ENCODE peak calls at places on chromosome 3, in six cellular contexts. K is H1, A is HepG2, W is GM12891, D is K562, F is GM12878. U is an unnamed sample.

GRCh38 chr3:23106641-23107040 is 96.5 kb upstream of the UBE2E2 start:
- DNase-seq in D (no peak), W (no peak), F (no peak), A (no peak), K (no peak), U (no peak)

GRCh38 chr3:141538568-141538967 is 51.7 kb downstream of the RASA2 start:
- DNase-seq in F (no peak), W (no peak), A (no peak), D (no peak), K (no peak), U (no peak)

GRCh38 chr3:99678023-99678422 is 39.6 kb downstream of the COL8A1 start:
- DNase-seq in K (no peak), A (no peak), W (no peak), D (no peak), F (no peak), U (no peak)

GRCh38 chr3:21621396-21621695 is 129.7 kb downstream of the ZNF385D start:
- DNase-seq in D (no peak), K (no peak), W (no peak), A (peak), F (no peak), U (no peak)

GRCh38 chr3:172397716-172398405 is 50.4 kb downstream of the GHSR start:
- DNase-seq in K (no peak), W (no peak), D (no peak), A (no peak), F (no peak), U (no peak)

GRCh38 chr3:37764586-37764985 is 97.1 kb upstream of the CTDSPL start:
- DNase-seq in W (no peak), K (no peak), D (no peak), A (no peak), F (no peak), U (no peak)

GRCh38 chr3:93969443-93969842 is 4.3 kb downstream of the PROS1 start:
- DNase-seq in F (no peak), K (no peak), A (no peak), W (no peak), D (peak), U (no peak)

GRCh38 chr3:129577925-129578742 is 28.3 kb downstream of the PLXND1 start:
- DNase-seq in F (no peak), D (peak), A (no peak), W (peak), K (no peak), U (peak)

GRCh38 chr3:196518999-196519737 is 4.0 kb upstream of the SMCO1 start:
- DNase-seq in K (peak), F (no peak), A (peak), W (no peak), D (peak), U (no peak)

GRCh38 chr3:46194868-46195553 is 13.1 kb downstream of the CCR1 start:
- DNase-seq in F (no peak), A (no peak), D (no peak), W (no peak), K (no peak), U (no peak)

GRCh38 chr3:69214241-69214640 is 91.8 kb upstream of the LMOD3 start:
- DNase-seq in W (no peak), D (no peak), F (no peak), A (no peak), K (no peak), U (no peak)

GRCh38 chr3:6266135-6266534 is 594.8 kb upstream of the GRM7 start:
- DNase-seq in D (no peak), F (no peak), A (no peak), W (no peak), K (no peak), U (no peak)

GRCh38 chr3:188134079-188134478 is 19.9 kb upstream of the LPP start:
- DNase-seq in F (no peak), W (no peak), K (no peak), A (no peak), D (no peak), U (no peak)

GRCh38 chr3:89261673-89262072 is 154.3 kb downstream of the EPHA3 start:
- DNase-seq in W (no peak), D (no peak), K (no peak), F (no peak), A (no peak), U (no peak)

GRCh38 chr3:58043933-58044332 is 35.7 kb downstream of the FLNB start:
- DNase-seq in F (no peak), D (no peak), W (no peak), A (no peak), K (no peak), U (no peak)

GRCh38 chr3:60743631-60744164 is 507.6 kb downstream of the FHIT start:
- DNase-seq in A (peak), W (peak), D (no peak), K (no peak), F (no peak), U (no peak)

GRCh38 chr3:55579499-55579898 is 92.4 kb upstream of the WNT5A start:
- DNase-seq in A (no peak), K (no peak), F (no peak), W (no peak), D (no peak), U (no peak)

GRCh38 chr3:22862111-22862510 is 341.0 kb upstream of the UBE2E2 start:
- DNase-seq in A (no peak), D (no peak), W (no peak), F (no peak), K (no peak), U (no peak)

GRCh38 chr3:168071535-168071934 is 24.2 kb downstream of the GOLIM4 start:
- DNase-seq in K (no peak), W (no peak), A (no peak), F (no peak), D (no peak), U (no peak)

GRCh38 chr3:65836047-65836446 is 202.7 kb downstream of the MAGI1 start:
- DNase-seq in A (no peak), W (no peak), D (no peak), K (no peak), F (no peak), U (no peak)

GRCh38 chr3:187918081-187918644 is 172.9 kb upstream of the BCL6 start:
- DNase-seq in W (no peak), A (no peak), K (peak), F (no peak), D (no peak), U (no peak)

GRCh38 chr3:130787422-130788068 is 40.9 kb upstream of the PIK3R4 start:
- DNase-seq in F (no peak), D (peak), A (no peak), K (no peak), W (no peak), U (no peak)

GRCh38 chr3:40828741-40829415 is 304.1 kb downstream of the ZNF621 start:
- DNase-seq in D (no peak), W (no peak), A (no peak), K (no peak), F (no peak), U (no peak)

GRCh38 chr3:183698760-183699159 is 1.2 kb downstream of the YEATS2 start:
- DNase-seq in K (no peak), D (peak), F (no peak), W (no peak), A (no peak), U (no peak)

GRCh38 chr3:112446343-112446742 is 52.9 kb downstream of the BTLA start:
- DNase-seq in K (no peak), A (no peak), D (no peak), F (no peak), W (no peak), U (no peak)

GRCh38 chr3:42129014-42129953 is 38.1 kb downstream of the TRAK1 start:
- DNase-seq in W (no peak), D (no peak), K (no peak), A (peak), F (no peak), U (no peak)

GRCh38 chr3:8595252-8595934 is 49.2 kb downstream of the SSUH2 start:
- DNase-seq in D (no peak), K (no peak), A (no peak), W (no peak), F (no peak), U (no peak)

DNA sequence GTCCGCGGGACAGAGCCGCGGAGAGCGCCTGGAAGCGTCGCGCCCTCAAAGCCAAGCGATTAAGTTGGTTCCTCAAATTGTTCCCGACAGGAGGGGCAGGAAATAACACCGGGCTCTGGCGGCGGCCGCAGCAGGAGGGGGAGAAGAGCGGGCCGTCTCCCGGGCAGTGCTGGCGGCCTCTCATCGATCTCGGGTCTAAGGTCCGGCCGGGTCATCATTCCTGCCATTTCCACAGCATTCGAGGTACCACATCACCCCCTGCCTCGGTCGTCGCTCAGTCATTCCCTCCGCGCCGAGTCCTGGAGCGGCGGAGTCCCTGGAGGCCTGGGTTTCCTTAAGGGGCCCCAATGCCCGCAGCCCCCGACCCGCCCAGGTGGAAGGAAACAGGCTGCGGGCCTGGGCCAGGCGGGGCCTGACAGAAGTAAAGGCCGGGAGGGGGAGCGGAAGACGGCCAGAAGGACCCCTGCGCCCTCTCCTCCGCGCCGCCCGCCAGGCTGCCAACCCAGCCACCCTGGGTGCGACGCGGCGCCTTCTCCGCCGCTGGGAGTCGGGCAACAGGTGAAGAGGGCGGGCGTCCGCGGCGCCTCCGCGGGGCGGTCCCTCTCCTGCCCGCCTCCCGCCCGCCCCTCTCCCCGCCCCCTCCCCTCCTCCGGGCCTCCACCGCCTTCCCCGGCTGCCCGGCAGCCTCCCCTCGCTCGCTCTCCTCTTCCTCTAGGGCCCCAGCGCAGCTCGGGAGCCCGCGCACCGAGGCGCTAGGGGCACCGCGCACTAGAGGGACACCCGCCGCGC is at the start of gene CMTM8:
- DNase-seq in A (peak), K (no peak), D (peak), W (peak), F (no peak), U (peak)
- TF ChIP-seq POLR2AphosphoS5 in A (peak), K (no peak), D (no peak), W (no peak), F (no peak), U (no peak)

GRCh38 chr3:74801924-74802323 is 187.5 kb upstream of the CNTN3 start:
- DNase-seq in W (no peak), F (no peak), K (no peak), A (no peak), D (no peak), U (no peak)
- TF ChIP-seq TAF1 in W (no peak), F (no peak), K (no peak), A (no peak), D (no peak), U (no peak)

DNA sequence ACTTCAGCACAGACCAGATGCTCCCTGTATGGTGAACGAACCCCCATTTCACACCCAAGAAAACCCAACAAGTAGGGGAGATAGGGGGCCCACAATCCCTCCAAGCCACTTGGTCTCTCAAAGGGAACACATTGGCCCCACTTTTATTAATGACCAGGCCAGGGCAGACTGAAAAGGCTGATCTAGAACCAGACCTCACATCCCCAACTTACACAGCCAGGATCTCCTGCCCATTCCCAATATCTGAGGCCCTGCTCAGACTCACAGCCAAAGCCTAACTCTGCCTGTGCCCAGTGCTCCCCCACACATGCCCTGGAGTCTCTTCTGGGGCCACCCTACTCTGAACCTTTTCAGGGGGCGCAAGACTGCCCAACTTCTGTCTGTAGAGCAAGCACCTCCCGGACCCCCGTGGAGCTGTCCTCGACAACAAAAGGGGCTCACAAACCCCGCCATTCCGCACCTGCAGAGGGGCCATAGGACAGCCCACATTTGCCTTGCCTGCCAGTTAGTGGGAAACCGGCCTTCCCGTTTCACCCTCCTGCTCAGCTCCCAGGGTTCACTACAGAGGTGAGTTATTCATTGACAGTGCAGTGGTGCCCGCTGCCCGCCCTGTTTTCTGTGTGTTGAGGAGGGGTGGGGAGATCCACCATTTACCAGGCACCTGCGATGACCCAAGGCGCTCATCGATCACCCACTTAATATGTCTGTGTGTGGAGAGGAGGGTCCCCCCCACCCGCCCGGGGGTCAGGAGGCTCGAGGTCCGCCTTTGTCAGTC is 1.6 kb downstream of the PLXNB1 start:
- DNase-seq in F (no peak), K (no peak), A (peak), W (no peak), D (no peak), U (no peak)
- TF ChIP-seq POLR2A in F (no peak), K (no peak), A (no peak), W (no peak), D (no peak), U (no peak)

GRCh38 chr3:158713094-158713499 is 19.2 kb downstream of the RARRES1 start:
- DNase-seq in A (no peak), K (no peak), F (no peak), W (no peak), D (no peak), U (no peak)

GRCh38 chr3:158710601-158711000 is 21.7 kb downstream of the RARRES1 start:
- DNase-seq in D (no peak), W (no peak), K (no peak), A (no peak), F (no peak), U (no peak)

GRCh38 chr3:158711886-158712285 is 20.4 kb downstream of the RARRES1 start:
- DNase-seq in A (no peak), F (no peak), K (no peak), D (no peak), W (no peak), U (no peak)

GRCh38 chr3:158712443-158712842 is 19.8 kb downstream of the RARRES1 start:
- DNase-seq in K (no peak), A (no peak), W (no peak), F (no peak), D (no peak), U (no peak)

DNA sequence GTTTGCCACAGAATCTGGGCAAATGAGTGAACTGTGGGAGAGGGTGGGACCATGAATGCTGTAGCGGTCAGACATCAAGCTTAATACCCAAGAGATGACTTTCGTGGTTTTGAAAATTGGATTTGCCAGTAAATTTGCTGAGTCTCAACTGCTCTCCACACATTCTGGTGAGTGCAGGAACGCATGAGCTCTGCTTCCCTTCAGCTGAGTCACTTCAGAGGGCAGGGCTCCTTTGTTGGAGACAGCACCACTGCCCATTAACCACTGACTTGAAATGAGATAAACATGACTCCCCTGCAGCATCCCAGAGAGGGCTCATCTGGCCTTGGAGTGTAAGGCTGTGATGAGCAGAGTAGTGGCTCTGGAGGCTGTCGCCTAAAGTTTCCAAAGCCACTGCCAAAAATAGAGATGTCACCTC is 22.6 kb downstream of the RARRES1 start:
- DNase-seq in A (no peak), D (no peak), W (no peak), K (no peak), F (no peak), U (no peak)
- TF ChIP-seq POLR2AphosphoS5 in A (no peak), D (no peak), W (no peak), K (no peak), F (no peak), U (no peak)

U was measured in GM12892.